ENCODE peak calls at places on chromosomes 3 and 15, in six cellular contexts. One of them, this sample, is unnamed.

GRCh38 chr3:190721330-190721729 is 141.2 kb downstream of the GMNC start:
- DNase-seq in H7: no peak
- DNase-seq in KBM-7: no peak
- DNase-seq in NCI-H1105: no peak
- DNase-seq in progenitor cell of endocrine pancreas: no peak
- DNase-seq in mesendoderm: no peak
- DNase-seq in this sample: peak; percentile 50

GRCh38 chr3:184687363-184688049 is 24.4 kb downstream of the MAGEF1 start:
- DNase-seq in H7: peak; percentile 37
- DNase-seq in KBM-7: peak; percentile 93
- DNase-seq in NCI-H1105: no peak
- DNase-seq in progenitor cell of endocrine pancreas: no peak
- DNase-seq in mesendoderm: no peak
- DNase-seq in this sample: no peak

GRCh38 chr3:31166249-31166885 is 271.9 kb upstream of the GADL1 start:
- DNase-seq in H7: no peak
- DNase-seq in KBM-7: no peak
- DNase-seq in NCI-H1105: no peak
- DNase-seq in progenitor cell of endocrine pancreas: no peak
- DNase-seq in mesendoderm: peak; percentile 42
- DNase-seq in this sample: peak; percentile 69

GRCh38 chr3:110856916-110857315 is 214.7 kb upstream of the NECTIN3 start:
- DNase-seq in H7: no peak
- DNase-seq in KBM-7: no peak
- DNase-seq in NCI-H1105: peak; percentile 4
- DNase-seq in progenitor cell of endocrine pancreas: no peak
- DNase-seq in mesendoderm: no peak
- DNase-seq in this sample: peak; percentile 67

GRCh38 chr3:121698914-121699313 is 38.2 kb upstream of the HCLS1 start:
- DNase-seq in H7: no peak
- DNase-seq in KBM-7: no peak
- DNase-seq in NCI-H1105: no peak
- DNase-seq in progenitor cell of endocrine pancreas: no peak
- DNase-seq in mesendoderm: no peak
- DNase-seq in this sample: no peak

GRCh38 chr3:72114773-72115172 is 329.8 kb upstream of the PROK2 start:
- DNase-seq in H7: no peak
- DNase-seq in KBM-7: no peak
- DNase-seq in NCI-H1105: no peak
- DNase-seq in progenitor cell of endocrine pancreas: no peak
- DNase-seq in mesendoderm: no peak
- DNase-seq in this sample: no peak

GRCh38 chr3:188194327-188194726 is 40.4 kb downstream of the LPP start:
- DNase-seq in H7: no peak
- DNase-seq in KBM-7: no peak
- DNase-seq in NCI-H1105: no peak
- DNase-seq in progenitor cell of endocrine pancreas: no peak
- DNase-seq in mesendoderm: no peak
- DNase-seq in this sample: peak; percentile 47

GRCh38 chr3:78613366-78614008 is 1154.3 kb downstream of the ROBO1 start:
- DNase-seq in H7: no peak
- DNase-seq in KBM-7: no peak
- DNase-seq in NCI-H1105: peak; percentile 63
- DNase-seq in progenitor cell of endocrine pancreas: no peak
- DNase-seq in mesendoderm: no peak
- DNase-seq in this sample: no peak

GRCh38 chr15:60982249-60982932 is 246.7 kb downstream of the RORA start:
- DNase-seq in H7: no peak
- DNase-seq in KBM-7: no peak
- DNase-seq in NCI-H1105: no peak
- DNase-seq in progenitor cell of endocrine pancreas: no peak
- DNase-seq in mesendoderm: no peak
- DNase-seq in this sample: no peak

GRCh38 chr3:166713787-166714186 is 666.3 kb downstream of the ZBBX start:
- DNase-seq in H7: no peak
- DNase-seq in KBM-7: no peak
- DNase-seq in NCI-H1105: no peak
- DNase-seq in progenitor cell of endocrine pancreas: no peak
- DNase-seq in mesendoderm: peak; percentile 16
- DNase-seq in this sample: no peak

GRCh38 chr3:138856799-138857198 is 22.1 kb upstream of the PIK3CB start:
- DNase-seq in H7: no peak
- DNase-seq in KBM-7: no peak
- DNase-seq in NCI-H1105: no peak
- DNase-seq in progenitor cell of endocrine pancreas: no peak
- DNase-seq in mesendoderm: no peak
- DNase-seq in this sample: no peak

GRCh38 chr3:58171126-58171525 is 39.6 kb downstream of the DNASE1L3 start:
- DNase-seq in H7: no peak
- DNase-seq in KBM-7: no peak
- DNase-seq in NCI-H1105: no peak
- DNase-seq in progenitor cell of endocrine pancreas: no peak
- DNase-seq in mesendoderm: no peak
- DNase-seq in this sample: no peak

GRCh38 chr3:2356298-2356950 is 257.8 kb downstream of the CNTN4 start:
- DNase-seq in H7: no peak
- DNase-seq in KBM-7: no peak
- DNase-seq in NCI-H1105: no peak
- DNase-seq in progenitor cell of endocrine pancreas: no peak
- DNase-seq in mesendoderm: no peak
- DNase-seq in this sample: no peak

GRCh38 chr3:14852721-14853120 is 34.0 kb downstream of the FGD5 start:
- DNase-seq in H7: no peak
- DNase-seq in KBM-7: no peak
- DNase-seq in NCI-H1105: no peak
- DNase-seq in progenitor cell of endocrine pancreas: no peak
- DNase-seq in mesendoderm: no peak
- DNase-seq in this sample: no peak

GRCh38 chr3:150069158-150069536 is 98.5 kb upstream of the PFN2 start:
- DNase-seq in H7: no peak
- DNase-seq in KBM-7: no peak
- DNase-seq in NCI-H1105: no peak
- DNase-seq in progenitor cell of endocrine pancreas: no peak
- DNase-seq in mesendoderm: no peak
- DNase-seq in this sample: no peak

GRCh38 chr15:67456677-67457529 is 64.0 kb upstream of the C15orf61 start:
- DNase-seq in H7: peak; percentile 82
- DNase-seq in KBM-7: peak; percentile 89
- DNase-seq in NCI-H1105: peak; percentile 84
- DNase-seq in progenitor cell of endocrine pancreas: peak; percentile 73
- DNase-seq in mesendoderm: peak; percentile 75
- DNase-seq in this sample: peak; percentile 56

GRCh38 chr3:54008099-54008498 is 114.3 kb upstream of the CACNA2D3 start:
- DNase-seq in H7: peak; percentile 20
- DNase-seq in KBM-7: no peak
- DNase-seq in NCI-H1105: no peak
- DNase-seq in progenitor cell of endocrine pancreas: no peak
- DNase-seq in mesendoderm: no peak
- DNase-seq in this sample: no peak

GRCh38 chr3:55074861-55075260 is 147.0 kb upstream of the LRTM1 start:
- DNase-seq in H7: no peak
- DNase-seq in KBM-7: no peak
- DNase-seq in NCI-H1105: no peak
- DNase-seq in progenitor cell of endocrine pancreas: no peak
- DNase-seq in mesendoderm: no peak
- DNase-seq in this sample: no peak

GRCh38 chr3:56122911-56123310 is 345.4 kb downstream of the ERC2 start:
- DNase-seq in H7: no peak
- DNase-seq in KBM-7: no peak
- DNase-seq in NCI-H1105: no peak
- DNase-seq in progenitor cell of endocrine pancreas: no peak
- DNase-seq in mesendoderm: peak; percentile 89
- DNase-seq in this sample: no peak

GRCh38 chr15:34691024-34691423 is 63.8 kb downstream of the GJD2 start:
- DNase-seq in H7: no peak
- DNase-seq in KBM-7: no peak
- DNase-seq in NCI-H1105: no peak
- DNase-seq in progenitor cell of endocrine pancreas: no peak
- DNase-seq in mesendoderm: no peak
- DNase-seq in this sample: peak; percentile 91

GRCh38 chr3:71984843-71985594 is 200.1 kb upstream of the PROK2 start:
- DNase-seq in H7: no peak
- DNase-seq in KBM-7: no peak
- DNase-seq in NCI-H1105: no peak
- DNase-seq in progenitor cell of endocrine pancreas: no peak
- DNase-seq in mesendoderm: no peak
- DNase-seq in this sample: no peak

GRCh38 chr3:107524214-107525100 is 1.7 kb downstream of the BBX start:
- DNase-seq in H7: peak; percentile 58
- DNase-seq in KBM-7: peak; percentile 58
- DNase-seq in NCI-H1105: peak; percentile 16
- DNase-seq in progenitor cell of endocrine pancreas: peak; percentile 26
- DNase-seq in mesendoderm: peak; percentile 70
- DNase-seq in this sample: peak; percentile 35

GRCh38 chr3:71129611-71130515 is 453.7 kb downstream of the FOXP1 start:
- DNase-seq in H7: no peak
- DNase-seq in KBM-7: no peak
- DNase-seq in NCI-H1105: no peak
- DNase-seq in progenitor cell of endocrine pancreas: no peak
- DNase-seq in mesendoderm: peak; percentile 41
- DNase-seq in this sample: peak; percentile 45

GRCh38 chr15:52567886-52568568 is 803 bp downstream of the ARPP19 start:
- DNase-seq in H7: peak; percentile 30
- DNase-seq in KBM-7: no peak
- DNase-seq in NCI-H1105: no peak
- DNase-seq in progenitor cell of endocrine pancreas: peak; percentile 21
- DNase-seq in mesendoderm: no peak
- DNase-seq in this sample: peak; percentile 62

GRCh38 chr3:31503456-31503855 is 29.3 kb upstream of the STT3B start:
- DNase-seq in H7: no peak
- DNase-seq in KBM-7: no peak
- DNase-seq in NCI-H1105: no peak
- DNase-seq in progenitor cell of endocrine pancreas: no peak
- DNase-seq in mesendoderm: peak; percentile 64
- DNase-seq in this sample: peak; percentile 40

GRCh38 chr3:11371758-11372157 is 99.6 kb downstream of the ATG7 start:
- DNase-seq in H7: no peak
- DNase-seq in KBM-7: no peak
- DNase-seq in NCI-H1105: peak; percentile 50
- DNase-seq in progenitor cell of endocrine pancreas: no peak
- DNase-seq in mesendoderm: no peak
- DNase-seq in this sample: no peak

GRCh38 chr3:182920515-182921084 is 59.7 kb downstream of the DCUN1D1 start:
- DNase-seq in H7: no peak
- DNase-seq in KBM-7: no peak
- DNase-seq in NCI-H1105: no peak
- DNase-seq in progenitor cell of endocrine pancreas: no peak
- DNase-seq in mesendoderm: peak; percentile 89
- DNase-seq in this sample: peak; percentile 10

GRCh38 chr15:72189250-72189902 is 8.2 kb downstream of the GRAMD2A start:
- DNase-seq in H7: no peak
- DNase-seq in KBM-7: no peak
- DNase-seq in NCI-H1105: no peak
- DNase-seq in progenitor cell of endocrine pancreas: no peak
- DNase-seq in mesendoderm: no peak
- DNase-seq in this sample: no peak

GRCh38 chr15:31279221-31280036 is 47.2 kb upstream of the KLF13 start:
- DNase-seq in H7: peak; percentile 15
- DNase-seq in KBM-7: no peak
- DNase-seq in NCI-H1105: peak; percentile 90
- DNase-seq in progenitor cell of endocrine pancreas: no peak
- DNase-seq in mesendoderm: no peak
- DNase-seq in this sample: peak; percentile 17

GRCh38 chr15:45863881-45864580 is 229.2 kb downstream of the SQOR start:
- DNase-seq in H7: no peak
- DNase-seq in KBM-7: no peak
- DNase-seq in NCI-H1105: no peak
- DNase-seq in progenitor cell of endocrine pancreas: no peak
- DNase-seq in mesendoderm: peak; percentile 14
- DNase-seq in this sample: peak; percentile 83

GRCh38 chr3:107216229-107216628 is 161.0 kb upstream of the CCDC54 start:
- DNase-seq in H7: no peak
- DNase-seq in KBM-7: no peak
- DNase-seq in NCI-H1105: no peak
- DNase-seq in progenitor cell of endocrine pancreas: no peak
- DNase-seq in mesendoderm: no peak
- DNase-seq in this sample: no peak

GRCh38 chr15:99424978-99425665 is 140.7 kb upstream of the MEF2A start:
- DNase-seq in H7: no peak
- DNase-seq in KBM-7: peak; percentile 9
- DNase-seq in NCI-H1105: no peak
- DNase-seq in progenitor cell of endocrine pancreas: no peak
- DNase-seq in mesendoderm: peak; percentile 53
- DNase-seq in this sample: peak; percentile 82

GRCh38 chr15:29910068-29910467 is 87.8 kb upstream of the TJP1 start:
- DNase-seq in H7: no peak
- DNase-seq in KBM-7: no peak
- DNase-seq in NCI-H1105: no peak
- DNase-seq in progenitor cell of endocrine pancreas: no peak
- DNase-seq in mesendoderm: no peak
- DNase-seq in this sample: no peak

GRCh38 chr3:34009480-34009844 is 211.0 kb downstream of the PDCD6IP start:
- DNase-seq in H7: no peak
- DNase-seq in KBM-7: no peak
- DNase-seq in NCI-H1105: no peak
- DNase-seq in progenitor cell of endocrine pancreas: no peak
- DNase-seq in mesendoderm: no peak
- DNase-seq in this sample: no peak

GRCh38 chr15:31236184-31237041 is 90.2 kb upstream of the KLF13 start:
- DNase-seq in H7: peak; percentile 52
- DNase-seq in KBM-7: peak; percentile 44
- DNase-seq in NCI-H1105: peak; percentile 72
- DNase-seq in progenitor cell of endocrine pancreas: no peak
- DNase-seq in mesendoderm: peak; percentile 59
- DNase-seq in this sample: peak; percentile 83

GRCh38 chr3:158737987-158738615 is 5.8 kb upstream of the RARRES1 start:
- DNase-seq in H7: no peak
- DNase-seq in KBM-7: no peak
- DNase-seq in NCI-H1105: no peak
- DNase-seq in progenitor cell of endocrine pancreas: no peak
- DNase-seq in mesendoderm: no peak
- DNase-seq in this sample: no peak